ENCODE peak calls at places on chromosomes 6 and 20, in five cellular contexts. Q is uterus, Y is astrocyte, G is tibial nerve, E is PC-3. D is an unnamed sample.

GRCh38 chr6:9404351-9405146 is 969.2 kb upstream of the SLC35B3 start:
- DNase-seq in Y (peak), G (no peak), Q (no peak), E (peak), D (no peak)

GRCh38 chr6:137033828-137034227 is 10.9 kb downstream of the IL20RA start:
- DNase-seq in Q (no peak), E (peak), Y (peak), G (no peak), D (peak)

GRCh38 chr20:46214831-46215488 is 93.3 kb downstream of the CDH22 start:
- DNase-seq in Y (no peak), Q (no peak), G (no peak), E (peak), D (no peak)

GRCh38 chr6:118495639-118496296 is 52.3 kb upstream of the PLN start:
- DNase-seq in E (peak), Q (no peak), Y (peak), G (no peak), D (no peak)

GRCh38 chr6:44010411-44011349 is 116.6 kb downstream of the MRPL14 start:
- DNase-seq in Q (no peak), E (peak), G (no peak), Y (peak), D (no peak)

GRCh38 chr6:151716446-151717047 is 90.9 kb upstream of the ESR1 start:
- DNase-seq in E (peak), Q (no peak), G (no peak), Y (no peak), D (no peak)

GRCh38 chr6:49553353-49553752 is 2.9 kb downstream of the C6orf141 start:
- DNase-seq in E (peak), Q (no peak), Y (peak), G (no peak), D (no peak)

GRCh38 chr20:40868568-40869223 is 159.9 kb upstream of the TOP1 start:
- DNase-seq in Y (peak), G (no peak), Q (peak), E (no peak), D (no peak)

GRCh38 chr20:3777726-3778629 is 3.3 kb downstream of the SPEF1 start:
- DNase-seq in Q (peak), Y (no peak), E (peak), G (no peak), D (peak)

GRCh38 chr6:96626749-96627353 is 63.9 kb downstream of the FHL5 start:
- DNase-seq in Y (peak), G (no peak), Q (no peak), E (peak), D (peak)
- TF ChIP-seq CTCF in Y (peak), G (peak), Q (no peak), E (peak), D (peak)

GRCh38 chr6:129059650-129060049 is 176.7 kb downstream of the LAMA2 start:
- DNase-seq in G (no peak), Q (no peak), E (no peak), Y (no peak), D (no peak)
- TF ChIP-seq CTCF in G (no peak), Q (no peak), E (no peak), Y (no peak), D (no peak)

GRCh38 chr20:35604444-35604750 is 11.2 kb upstream of the SPAG4 start:
- DNase-seq in Q (no peak), Y (no peak), E (no peak), G (no peak), D (no peak)
- TF ChIP-seq CTCF in Q (no peak), Y (peak), E (peak), G (no peak), D (peak)

GRCh38 chr6:29722773-29723665 is at the start of gene HLA-F:
- DNase-seq in G (peak), E (peak), Y (peak), Q (peak), D (peak)
- TF ChIP-seq CTCF in G (no peak), E (peak), Y (no peak), Q (peak), D (no peak)

GRCh38 chr20:20083796-20084195 is 31.5 kb downstream of the CFAP61 start:
- DNase-seq in Q (no peak), G (no peak), Y (peak), E (peak), D (peak)
- TF ChIP-seq CTCF in Q (peak), G (peak), Y (peak), E (peak), D (peak)

D was measured in GM10248.